ENCODE peak calls at places on chromosomes 4 and X, in eight cellular contexts. G is GM06990; P is mesenteric fat pad; U is left cardiac atrium; L is NCI-H1092 treated with DMSO at 0.1 percent for 48 hours; O is posterior cingulate gyrus; V is activated CD8-positive, alpha-beta memory T cell treated with anti-CD3 and anti-CD28 coated beads for 1 hour; I is activated CD4-positive, CD25-positive, alpha-beta regulatory T cell. Q is an unnamed sample.

GRCh38 chr4:59571805-59572430 is 1628.2 kb upstream of the ADGRL3 start:
- DNase-seq in U (no peak), L (peak), V (no peak), G (no peak), I (no peak), O (no peak), P (no peak), Q (no peak)

GRCh38 chr4:8283631-8284121 is 14.1 kb downstream of the HTRA3 start:
- DNase-seq in I (no peak), U (peak), V (no peak), G (no peak), L (no peak), O (no peak), P (no peak), Q (peak)

GRCh38 chrX:75784689-75785491 is at the start of gene MAGEE2:
- DNase-seq in L (peak), G (no peak), U (peak), O (peak), P (no peak), I (no peak), V (no peak), Q (peak)

GRCh38 chrX:40855411-40855810 is 120.1 kb upstream of the MED14 start:
- DNase-seq in V (no peak), O (no peak), G (no peak), U (no peak), L (peak), P (no peak), I (no peak), Q (no peak)

GRCh38 chrX:12770440-12770839 is 20.8 kb upstream of the PRPS2 start:
- DNase-seq in G (no peak), U (no peak), O (no peak), I (no peak), P (no peak), L (peak), V (no peak), Q (no peak)

GRCh38 chrX:15749642-15750610 is 11.9 kb downstream of the CA5B start:
- DNase-seq in I (no peak), P (no peak), U (peak), O (no peak), L (no peak), V (no peak), G (no peak), Q (no peak)

GRCh38 chr4:92270908-92271307 is 32.9 kb upstream of the GRID2 start:
- DNase-seq in I (no peak), L (no peak), O (no peak), P (no peak), G (no peak), U (no peak), V (no peak), Q (no peak)

GRCh38 chr4:4761128-4761991 is 98.1 kb upstream of the MSX1 start:
- DNase-seq in L (peak), O (no peak), G (peak), P (no peak), I (no peak), V (no peak), U (no peak), Q (no peak)

GRCh38 chrX:6968231-6968630 is 179.3 kb upstream of the STS start:
- DNase-seq in U (no peak), P (no peak), V (no peak), I (no peak), L (no peak), G (no peak), O (no peak), Q (no peak)

GRCh38 chrX:10818651-10819050 is 198.3 kb upstream of the MID1 start:
- DNase-seq in I (no peak), P (no peak), O (no peak), G (no peak), V (no peak), U (no peak), L (no peak), Q (no peak)

GRCh38 chr4:65502151-65502691 is 168.1 kb downstream of the EPHA5 start:
- DNase-seq in P (no peak), O (no peak), G (no peak), I (no peak), U (no peak), L (no peak), V (no peak), Q (no peak)

GRCh38 chrX:119398974-119399771 is at the start of gene SLC25A43:
- DNase-seq in I (peak), L (no peak), V (no peak), P (no peak), G (peak), O (no peak), U (peak), Q (peak)

GRCh38 chr4:986949-987688 is at the start of gene IDUA:
- DNase-seq in G (peak), L (peak), V (peak), P (peak), U (peak), I (peak), O (peak), Q (peak)

GRCh38 chr4:140556372-140557085 is 12.2 kb downstream of the UCP1 start:
- DNase-seq in L (no peak), P (no peak), I (no peak), O (no peak), V (no peak), U (no peak), G (peak), Q (no peak)

GRCh38 chrX:40646489-40647306 is 663 bp downstream of the CXorf38 start:
- DNase-seq in L (no peak), O (no peak), I (peak), V (no peak), U (peak), P (no peak), G (peak), Q (peak)

GRCh38 chr4:94181815-94182214 is 25.9 kb upstream of the SMARCAD1 start:
- DNase-seq in L (no peak), G (no peak), I (no peak), O (no peak), U (no peak), P (no peak), V (no peak), Q (no peak)

GRCh38 chr4:85603437-85604336 is 128.7 kb downstream of the ARHGAP24 start:
- DNase-seq in O (no peak), L (peak), V (no peak), U (no peak), G (peak), I (no peak), P (no peak), Q (no peak)

GRCh38 chr4:7772708-7773385 is 166.8 kb downstream of the AFAP1 start:
- DNase-seq in P (peak), G (no peak), O (peak), I (no peak), V (no peak), U (peak), L (no peak), Q (peak)

GRCh38 chrX:50003927-50004326 is 81.5 kb downstream of the CLCN5 start:
- DNase-seq in P (no peak), L (no peak), I (no peak), V (no peak), U (no peak), G (no peak), O (no peak), Q (no peak)

GRCh38 chr4:82201805-82202636 is 171.8 kb downstream of the HNRNPD start:
- DNase-seq in O (no peak), L (peak), U (peak), I (peak), V (no peak), P (no peak), G (no peak), Q (no peak)

GRCh38 chr4:83490876-83491450 is 6.1 kb upstream of the ABRAXAS1 start:
- DNase-seq in O (no peak), G (no peak), P (no peak), U (no peak), I (no peak), L (no peak), V (no peak), Q (no peak)

GRCh38 chr4:8320386-8320750 is 50.8 kb downstream of the HTRA3 start:
- DNase-seq in U (peak), L (no peak), V (no peak), I (no peak), O (no peak), G (no peak), P (peak), Q (no peak)

GRCh38 chrX:26286836-26287235 is 70.9 kb downstream of the MAGEB5 start:
- DNase-seq in G (no peak), P (no peak), U (no peak), I (no peak), L (no peak), O (no peak), V (no peak), Q (no peak)

GRCh38 chr4:22237846-22238513 is 277.9 kb downstream of the ADGRA3 start:
- DNase-seq in L (peak), V (no peak), I (no peak), G (no peak), O (no peak), P (no peak), U (no peak), Q (no peak)

GRCh38 chr4:168475745-168476144 is 4.5 kb downstream of the DDX60L start:
- DNase-seq in O (no peak), P (no peak), G (no peak), U (no peak), V (no peak), I (no peak), L (no peak), Q (no peak)

GRCh38 chr4:80767944-80768343 is 262.6 kb upstream of the BMP3 start:
- DNase-seq in G (no peak), O (no peak), P (no peak), V (no peak), U (no peak), L (no peak), I (no peak), Q (no peak)

GRCh38 chr4:104693601-104694201 is 199.0 kb upstream of the CXXC4 start:
- DNase-seq in I (no peak), V (no peak), L (no peak), U (no peak), O (no peak), P (no peak), G (no peak), Q (no peak)

GRCh38 chr4:108834167-108834566 is 71.3 kb upstream of the ETNPPL start:
- DNase-seq in U (no peak), V (no peak), I (no peak), P (no peak), L (no peak), G (no peak), O (no peak), Q (no peak)

GRCh38 chr4:161203865-161204264 is 959.9 kb downstream of the FSTL5 start:
- DNase-seq in L (no peak), I (no peak), G (no peak), V (no peak), U (no peak), O (no peak), P (no peak), Q (no peak)

GRCh38 chrX:115047181-115047580 is 29.8 kb upstream of the IL13RA2 start:
- DNase-seq in V (no peak), P (no peak), G (no peak), U (no peak), O (no peak), I (no peak), L (no peak), Q (no peak)

GRCh38 chr4:74320559-74321118 is 12.4 kb downstream of the EPGN start:
- DNase-seq in I (no peak), V (no peak), G (peak), P (no peak), O (no peak), L (peak), U (no peak), Q (no peak)

GRCh38 chr4:101355767-101356702 is 8.7 kb upstream of the PPP3CA start:
- DNase-seq in V (no peak), L (no peak), P (no peak), O (no peak), G (no peak), I (no peak), U (no peak), Q (no peak)

GRCh38 chrX:53047228-53047627 is 1.4 kb upstream of the GPR173 start:
- DNase-seq in P (no peak), O (no peak), G (no peak), L (peak), I (no peak), V (no peak), U (no peak), Q (no peak)

GRCh38 chrX:73851014-73852009 is 288.3 kb downstream of the CHIC1 start:
- DNase-seq in P (no peak), G (peak), O (peak), I (no peak), L (no peak), V (peak), U (peak), Q (peak)

GRCh38 chrX:151899622-151900021 is 13.1 kb upstream of the MAGEA4 start:
- DNase-seq in G (no peak), U (no peak), P (no peak), V (no peak), L (no peak), I (no peak), O (no peak), Q (no peak)

GRCh38 chr4:91288702-91289311 is 1015.0 kb upstream of the GRID2 start:
- DNase-seq in O (no peak), V (no peak), I (no peak), L (peak), P (no peak), U (no peak), G (no peak), Q (no peak)

GRCh38 chr4:133465022-133465421 is 315.9 kb downstream of the PCDH10 start:
- DNase-seq in I (no peak), G (no peak), O (no peak), V (no peak), P (no peak), U (no peak), L (no peak), Q (no peak)